ENCODE peak calls at places on chromosomes 6 and 20, in nine cellular contexts. One of them, this sample, is unnamed.

GRCh38 chr20:2357114-2357513 is 23.6 kb upstream of the TGM6 start:
- DNase-seq in heart left ventricle: no peak
- DNase-seq in lower leg skin: peak; percentile 23
- DNase-seq in prostate gland: no peak
- DNase-seq in erythroblast: no peak
- DNase-seq in stomach: no peak
- DNase-seq in right lobe of liver: no peak
- DNase-seq in transverse colon: no peak
- DNase-seq in ovary: no peak
- DNase-seq in this sample: no peak

GRCh38 chr6:107152633-107153032 is 37.3 kb upstream of the BEND3 start:
- DNase-seq in heart left ventricle: no peak
- DNase-seq in lower leg skin: no peak
- DNase-seq in prostate gland: no peak
- DNase-seq in erythroblast: no peak
- DNase-seq in stomach: no peak
- DNase-seq in right lobe of liver: peak; percentile 27
- DNase-seq in transverse colon: peak; percentile 57
- DNase-seq in ovary: no peak
- DNase-seq in this sample: no peak

GRCh38 chr20:1086273-1087213 is 31.9 kb upstream of the PSMF1 start:
- DNase-seq in heart left ventricle: no peak
- DNase-seq in lower leg skin: no peak
- DNase-seq in prostate gland: no peak
- DNase-seq in erythroblast: no peak
- DNase-seq in stomach: no peak
- DNase-seq in right lobe of liver: no peak
- DNase-seq in transverse colon: no peak
- DNase-seq in ovary: no peak
- DNase-seq in this sample: no peak

GRCh38 chr6:112044856-112045255 is 9.0 kb upstream of the CCN6 start:
- DNase-seq in heart left ventricle: no peak
- DNase-seq in lower leg skin: no peak
- DNase-seq in prostate gland: no peak
- DNase-seq in erythroblast: no peak
- DNase-seq in stomach: no peak
- DNase-seq in right lobe of liver: no peak
- DNase-seq in transverse colon: no peak
- DNase-seq in ovary: no peak
- DNase-seq in this sample: no peak

GRCh38 chr6:26286168-26286854 is 78.7 kb upstream of the BTN3A2 start:
- DNase-seq in heart left ventricle: peak; percentile 42
- DNase-seq in lower leg skin: peak; percentile 92
- DNase-seq in prostate gland: peak; percentile 70
- DNase-seq in erythroblast: peak; percentile 94
- DNase-seq in stomach: peak; percentile 78
- DNase-seq in right lobe of liver: peak; percentile 49
- DNase-seq in transverse colon: peak; percentile 83
- DNase-seq in ovary: peak; percentile 81
- DNase-seq in this sample: no peak

GRCh38 chr6:126145386-126145785 is 159.0 kb downstream of the TRMT11 start:
- DNase-seq in heart left ventricle: no peak
- DNase-seq in lower leg skin: no peak
- DNase-seq in prostate gland: no peak
- DNase-seq in erythroblast: no peak
- DNase-seq in stomach: no peak
- DNase-seq in right lobe of liver: no peak
- DNase-seq in transverse colon: no peak
- DNase-seq in ovary: no peak
- DNase-seq in this sample: no peak

GRCh38 chr20:58362117-58362516 is 26.9 kb upstream of the VAPB start:
- DNase-seq in heart left ventricle: no peak
- DNase-seq in lower leg skin: no peak
- DNase-seq in prostate gland: no peak
- DNase-seq in erythroblast: no peak
- DNase-seq in stomach: no peak
- DNase-seq in right lobe of liver: no peak
- DNase-seq in transverse colon: no peak
- DNase-seq in ovary: no peak
- DNase-seq in this sample: no peak

GRCh38 chr20:16760431-16761304 is 12.5 kb downstream of the OTOR start:
- DNase-seq in heart left ventricle: no peak
- DNase-seq in lower leg skin: no peak
- DNase-seq in prostate gland: peak; percentile 47
- DNase-seq in erythroblast: no peak
- DNase-seq in stomach: peak; percentile 76
- DNase-seq in right lobe of liver: no peak
- DNase-seq in transverse colon: no peak
- DNase-seq in ovary: no peak
- DNase-seq in this sample: no peak

GRCh38 chr6:1514078-1514477 is 95.6 kb upstream of the FOXC1 start:
- DNase-seq in heart left ventricle: no peak
- DNase-seq in lower leg skin: no peak
- DNase-seq in prostate gland: no peak
- DNase-seq in erythroblast: no peak
- DNase-seq in stomach: no peak
- DNase-seq in right lobe of liver: no peak
- DNase-seq in transverse colon: no peak
- DNase-seq in ovary: no peak
- DNase-seq in this sample: no peak

GRCh38 chr6:73028893-73029450 is 196.3 kb downstream of the KHDC1L start:
- DNase-seq in heart left ventricle: no peak
- DNase-seq in lower leg skin: no peak
- DNase-seq in prostate gland: no peak
- DNase-seq in erythroblast: no peak
- DNase-seq in stomach: no peak
- DNase-seq in right lobe of liver: no peak
- DNase-seq in transverse colon: no peak
- DNase-seq in ovary: no peak
- DNase-seq in this sample: no peak

GRCh38 chr6:42193491-42193894 is 1.3 kb downstream of the GUCA1B start:
- DNase-seq in heart left ventricle: no peak
- DNase-seq in lower leg skin: peak; percentile 81
- DNase-seq in prostate gland: no peak
- DNase-seq in erythroblast: no peak
- DNase-seq in stomach: no peak
- DNase-seq in right lobe of liver: no peak
- DNase-seq in transverse colon: no peak
- DNase-seq in ovary: no peak
- DNase-seq in this sample: no peak

GRCh38 chr6:101668496-101668895 is 275.0 kb downstream of the GRIK2 start:
- DNase-seq in heart left ventricle: no peak
- DNase-seq in lower leg skin: no peak
- DNase-seq in prostate gland: no peak
- DNase-seq in erythroblast: no peak
- DNase-seq in stomach: no peak
- DNase-seq in right lobe of liver: no peak
- DNase-seq in transverse colon: no peak
- DNase-seq in ovary: no peak
- DNase-seq in this sample: no peak

GRCh38 chr20:62317167-62317655 is 14.4 kb downstream of the ADRM1 start:
- DNase-seq in heart left ventricle: no peak
- DNase-seq in lower leg skin: no peak
- DNase-seq in prostate gland: no peak
- DNase-seq in erythroblast: no peak
- DNase-seq in stomach: no peak
- DNase-seq in right lobe of liver: no peak
- DNase-seq in transverse colon: no peak
- DNase-seq in ovary: no peak
- DNase-seq in this sample: no peak

GRCh38 chr6:14787677-14788076 is 458.2 kb upstream of the JARID2 start:
- DNase-seq in heart left ventricle: no peak
- DNase-seq in lower leg skin: no peak
- DNase-seq in prostate gland: no peak
- DNase-seq in erythroblast: no peak
- DNase-seq in stomach: no peak
- DNase-seq in right lobe of liver: no peak
- DNase-seq in transverse colon: no peak
- DNase-seq in ovary: no peak
- DNase-seq in this sample: no peak

GRCh38 chr6:11964729-11965128 is 47.4 kb upstream of the HIVEP1 start:
- DNase-seq in heart left ventricle: no peak
- DNase-seq in lower leg skin: no peak
- DNase-seq in prostate gland: no peak
- DNase-seq in erythroblast: no peak
- DNase-seq in stomach: no peak
- DNase-seq in right lobe of liver: no peak
- DNase-seq in transverse colon: no peak
- DNase-seq in ovary: no peak
- DNase-seq in this sample: no peak

GRCh38 chr6:34926655-34927054 is 37.6 kb downstream of the ANKS1A start:
- DNase-seq in heart left ventricle: no peak
- DNase-seq in lower leg skin: no peak
- DNase-seq in prostate gland: no peak
- DNase-seq in erythroblast: no peak
- DNase-seq in stomach: no peak
- DNase-seq in right lobe of liver: no peak
- DNase-seq in transverse colon: no peak
- DNase-seq in ovary: no peak
- DNase-seq in this sample: peak; percentile 36

GRCh38 chr6:134593887-134594286 is 276.0 kb upstream of the SGK1 start:
- DNase-seq in heart left ventricle: no peak
- DNase-seq in lower leg skin: no peak
- DNase-seq in prostate gland: no peak
- DNase-seq in erythroblast: no peak
- DNase-seq in stomach: no peak
- DNase-seq in right lobe of liver: no peak
- DNase-seq in transverse colon: no peak
- DNase-seq in ovary: no peak
- DNase-seq in this sample: no peak

GRCh38 chr20:57199656-57200405 is 66.6 kb downstream of the BMP7 start:
- DNase-seq in heart left ventricle: no peak
- DNase-seq in lower leg skin: no peak
- DNase-seq in prostate gland: no peak
- DNase-seq in erythroblast: no peak
- DNase-seq in stomach: no peak
- DNase-seq in right lobe of liver: no peak
- DNase-seq in transverse colon: no peak
- DNase-seq in ovary: no peak
- DNase-seq in this sample: no peak

DNA sequence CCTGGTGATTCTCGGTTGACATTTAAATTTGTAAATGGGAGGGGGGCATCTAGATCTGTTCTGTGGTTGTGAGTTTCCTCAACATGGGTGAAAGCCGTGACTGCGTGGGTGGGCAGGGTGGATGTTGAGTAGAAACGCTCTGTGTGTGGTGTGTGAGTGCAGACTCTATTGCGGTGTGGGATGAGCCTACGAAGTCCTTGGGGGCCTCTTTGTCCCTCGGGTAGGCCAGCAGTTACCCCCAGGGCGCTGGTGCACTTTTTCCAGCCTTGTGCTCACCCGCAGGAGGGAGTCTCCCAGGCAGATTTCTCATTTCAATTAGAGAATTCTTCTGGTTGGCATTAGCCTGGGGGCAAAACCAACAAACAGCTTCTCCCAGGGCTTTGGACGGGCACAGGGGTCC is 10.6 kb downstream of the TOX2 start:
- DNase-seq in heart left ventricle: no peak
- DNase-seq in lower leg skin: no peak
- DNase-seq in prostate gland: no peak
- DNase-seq in erythroblast: no peak
- DNase-seq in stomach: no peak
- DNase-seq in right lobe of liver: no peak
- DNase-seq in transverse colon: no peak
- DNase-seq in ovary: no peak
- DNase-seq in this sample: no peak
- TF ChIP-seq POLR2A in heart left ventricle: no peak
- TF ChIP-seq POLR2A in lower leg skin: no peak
- TF ChIP-seq POLR2A in prostate gland: no peak
- TF ChIP-seq POLR2A in erythroblast: no peak
- TF ChIP-seq POLR2A in stomach: no peak
- TF ChIP-seq POLR2A in right lobe of liver: no peak
- TF ChIP-seq POLR2A in transverse colon: no peak
- TF ChIP-seq POLR2A in ovary: no peak
- TF ChIP-seq POLR2A in this sample: no peak

GRCh38 chr6:100228437-100229424 is 234.7 kb upstream of the MCHR2 start:
- DNase-seq in heart left ventricle: peak; percentile 75
- DNase-seq in lower leg skin: peak; percentile 89
- DNase-seq in prostate gland: peak; percentile 43
- DNase-seq in erythroblast: peak; percentile 75
- DNase-seq in stomach: peak; percentile 75
- DNase-seq in right lobe of liver: peak; percentile 81
- DNase-seq in transverse colon: peak; percentile 77
- DNase-seq in ovary: no peak
- DNase-seq in this sample: peak; percentile 41
- TF ChIP-seq POLR2A in heart left ventricle: no peak
- TF ChIP-seq POLR2A in lower leg skin: no peak
- TF ChIP-seq POLR2A in prostate gland: no peak
- TF ChIP-seq POLR2A in erythroblast: no peak
- TF ChIP-seq POLR2A in stomach: no peak
- TF ChIP-seq POLR2A in right lobe of liver: no peak
- TF ChIP-seq POLR2A in transverse colon: no peak
- TF ChIP-seq POLR2A in ovary: no peak
- TF ChIP-seq POLR2A in this sample: peak; percentile 66

DNA sequence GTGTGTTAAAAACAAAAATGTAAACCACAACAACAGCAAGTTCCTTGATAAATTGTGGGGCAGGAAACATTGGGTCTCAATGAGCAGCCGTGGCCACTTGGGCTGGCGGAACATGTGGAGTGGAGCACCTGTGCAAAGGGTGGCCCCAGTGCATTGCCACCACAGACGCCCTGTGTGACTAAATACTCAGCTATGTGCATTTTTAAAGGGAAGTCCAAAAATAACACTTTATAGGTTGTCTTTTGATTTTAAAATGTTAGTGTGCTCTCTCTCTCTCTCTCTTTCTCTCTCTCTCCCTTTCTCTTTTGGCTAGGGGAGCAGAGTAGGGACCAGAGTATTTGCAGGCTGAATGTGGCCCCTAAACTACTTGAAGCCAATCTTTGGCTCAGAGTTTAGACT is 236.4 kb downstream of the BCAS1 start:
- DNase-seq in heart left ventricle: no peak
- DNase-seq in lower leg skin: no peak
- DNase-seq in prostate gland: no peak
- DNase-seq in erythroblast: no peak
- DNase-seq in stomach: no peak
- DNase-seq in right lobe of liver: no peak
- DNase-seq in transverse colon: no peak
- DNase-seq in ovary: no peak
- DNase-seq in this sample: no peak
- TF ChIP-seq POLR2A in heart left ventricle: no peak
- TF ChIP-seq POLR2A in lower leg skin: no peak
- TF ChIP-seq POLR2A in prostate gland: no peak
- TF ChIP-seq POLR2A in erythroblast: no peak
- TF ChIP-seq POLR2A in stomach: no peak
- TF ChIP-seq POLR2A in right lobe of liver: no peak
- TF ChIP-seq POLR2A in transverse colon: no peak
- TF ChIP-seq POLR2A in ovary: no peak
- TF ChIP-seq POLR2A in this sample: no peak

DNA sequence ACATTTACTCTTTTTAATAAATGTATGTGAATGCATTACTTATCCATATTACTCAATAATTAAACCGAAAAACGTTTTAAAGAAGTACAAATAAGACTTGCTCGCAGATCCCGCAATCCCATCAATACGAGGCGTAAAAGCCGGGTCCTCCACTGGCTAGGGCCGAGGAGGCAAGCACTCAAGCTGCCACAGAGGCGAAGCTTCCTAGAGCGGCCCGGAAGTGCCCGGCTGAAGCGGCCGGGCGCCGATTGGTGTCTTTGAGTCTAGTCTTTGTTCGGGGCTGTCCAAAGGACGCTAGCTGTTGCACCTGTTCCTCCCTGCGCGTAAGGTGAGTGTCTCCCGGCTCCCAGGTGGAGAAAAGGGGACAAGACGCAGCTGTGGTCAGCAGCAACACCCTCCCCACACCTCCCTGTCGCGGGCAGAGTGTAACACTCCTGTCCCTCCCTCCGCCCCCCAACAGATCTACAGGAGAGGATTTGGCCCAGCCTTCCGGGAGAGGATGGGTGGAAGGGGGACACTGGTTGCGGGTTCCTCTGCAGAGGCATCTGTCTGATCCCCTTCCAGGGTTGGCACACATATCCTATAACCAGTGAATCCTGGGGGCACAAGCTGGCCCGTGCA is at the start of gene ZSCAN16:
- DNase-seq in heart left ventricle: peak; percentile 90
- DNase-seq in lower leg skin: peak; percentile 94
- DNase-seq in prostate gland: peak; percentile 77
- DNase-seq in erythroblast: peak; percentile 89
- DNase-seq in stomach: peak; percentile 84
- DNase-seq in right lobe of liver: peak; percentile 87
- DNase-seq in transverse colon: peak; percentile 90
- DNase-seq in ovary: peak; percentile 71
- DNase-seq in this sample: peak; percentile 64
- TF ChIP-seq POLR2A in heart left ventricle: no peak
- TF ChIP-seq POLR2A in lower leg skin: no peak
- TF ChIP-seq POLR2A in prostate gland: no peak
- TF ChIP-seq POLR2A in erythroblast: peak; percentile 91
- TF ChIP-seq POLR2A in stomach: no peak
- TF ChIP-seq POLR2A in right lobe of liver: peak; percentile 48
- TF ChIP-seq POLR2A in transverse colon: peak; percentile 53
- TF ChIP-seq POLR2A in ovary: no peak
- TF ChIP-seq POLR2A in this sample: peak; percentile 19

This sample was measured in H54.